ENCODE peak calls at places on chromosomes 13 and 19, in nine cellular contexts. A is activated naive CD8-positive, alpha-beta T cell treated with anti-CD3 and anti-CD28 coated beads, Interleukin-2, amount 50 U/mL, for 16 hours; E is NCI-H1105; G is NT2/D1; K is activated CD4-positive, alpha-beta T cell treated with anti-CD3 and anti-CD28 coated beads, Interleukin-2, amount 50 U/mL, for 48 hours; F is Kasumi-1; W is colonic mucosa; D is non-pigmented ciliary epithelial cell; H is activated B cell treated with CpG ODN at 0.5 μM for 24 hours. C is an unnamed sample.

GRCh38 chr19:45179063-45179847 is 671 bp downstream of the BLOC1S3 start:
- DNase-seq in K (peak; percentile 47), G (no peak), A (no peak), H (no peak), F (no peak), W (no peak), E (no peak), D (no peak), C (no peak)

GRCh38 chr19:1093811-1094553 is 1.2 kb downstream of the POLR2E start:
- DNase-seq in G (no peak), E (no peak), D (no peak), W (no peak), F (no peak), K (no peak), H (no peak), A (no peak), C (no peak)

GRCh38 chr19:3801412-3802096 is 15.4 kb upstream of the MATK start:
- DNase-seq in K (peak; percentile 73), A (peak; percentile 29), W (peak; percentile 26), G (peak; percentile 20), F (no peak), H (peak; percentile 40), E (peak; percentile 68), D (no peak), C (no peak)

GRCh38 chr13:104011505-104012270 is 945.5 kb upstream of the SLC10A2 start:
- DNase-seq in H (no peak), A (no peak), F (no peak), G (no peak), W (no peak), E (no peak), K (no peak), D (no peak), C (no peak)

GRCh38 chr13:73708393-73708985 is 425.7 kb downstream of the KLF12 start:
- DNase-seq in K (peak; percentile 40), D (peak; percentile 24), F (peak; percentile 85), W (peak; percentile 77), A (peak; percentile 20), E (peak; percentile 8), G (peak; percentile 46), H (no peak), C (peak; percentile 56)

GRCh38 chr13:112837371-112838037 is 131.5 kb upstream of the MCF2L start:
- DNase-seq in A (no peak), G (no peak), K (no peak), W (no peak), F (no peak), H (no peak), D (no peak), E (no peak), C (peak; percentile 34)

GRCh38 chr13:48902421-48902820 is 73.3 kb upstream of the FNDC3A start:
- DNase-seq in F (peak; percentile 12), G (no peak), E (no peak), A (no peak), D (no peak), H (no peak), W (no peak), K (no peak), C (no peak)

GRCh38 chr13:93797463-93797862 is 570.9 kb downstream of the GPC6 start:
- DNase-seq in D (no peak), G (no peak), F (peak; percentile 21), A (no peak), W (no peak), E (no peak), K (no peak), H (no peak), C (no peak)

GRCh38 chr13:21576424-21576823 is 27.5 kb downstream of the MICU2 start:
- DNase-seq in D (no peak), H (no peak), E (no peak), F (no peak), K (no peak), A (no peak), G (no peak), W (no peak), C (peak; percentile 8)

GRCh38 chr19:47021536-47022139 is 2.0 kb downstream of the NPAS1 start:
- DNase-seq in W (no peak), H (no peak), A (no peak), D (no peak), E (no peak), K (no peak), G (no peak), F (no peak), C (no peak)

GRCh38 chr19:17220207-17220758 is 5.1 kb downstream of the USE1 start:
- DNase-seq in D (no peak), E (no peak), F (no peak), K (no peak), A (no peak), H (no peak), G (no peak), W (peak; percentile 54), C (peak; percentile 76)

GRCh38 chr19:21910318-21910717 is 74.3 kb upstream of the ZNF43 start:
- DNase-seq in F (no peak), K (no peak), E (no peak), D (no peak), W (no peak), G (no peak), A (no peak), H (no peak), C (no peak)

GRCh38 chr19:35716735-35716984 is 1.1 kb upstream of the KMT2B start:
- DNase-seq in E (peak; percentile 65), W (no peak), A (no peak), G (no peak), D (no peak), F (no peak), H (peak; percentile 71), K (no peak), C (no peak)